ENCODE peak calls at places on chromosomes 6 and 20, in four cellular contexts. U is IMR-90, P is neural progenitor cell, A is colonic mucosa. Q is an unnamed sample. For H3K4me1, the result is how much of the 10 kb centered on the place peaks cover.

GRCh38 chr20:42945194-42945593 is 244.5 kb downstream of the PTPRT start:
- DNase-seq in U (no peak), P (peak), A (no peak), Q (no peak)

GRCh38 chr6:44147256-44147655 is 11.4 kb upstream of the CAPN11 start:
- DNase-seq in U (no peak), P (no peak), A (no peak), Q (no peak)

GRCh38 chr6:21554286-21554685 is 39.3 kb upstream of the SOX4 start:
- DNase-seq in U (no peak), P (no peak), A (no peak), Q (no peak)

GRCh38 chr20:9068232-9068781 is 580 bp upstream of the PLCB4 start:
- DNase-seq in U (peak), P (peak), A (peak), Q (no peak)

GRCh38 chr20:63310265-63310971 is 17.4 kb downstream of the COL20A1 start:
- DNase-seq in U (peak), P (no peak), A (no peak), Q (peak)

GRCh38 chr6:31829633-31830492 is 2.3 kb downstream of the HSPA1B start:
- DNase-seq in U (peak), P (peak), A (peak), Q (no peak)

GRCh38 chr6:23334360-23334759 is 765.0 kb downstream of the HDGFL1 start:
- DNase-seq in U (no peak), P (no peak), A (no peak), Q (no peak)

GRCh38 chr20:13492001-13492480 is 146.7 kb downstream of the TASP1 start:
- DNase-seq in U (peak), P (peak), A (no peak), Q (peak)

GRCh38 chr6:118889163-118889562 is 4.8 kb upstream of the ASF1A start:
- DNase-seq in U (no peak), P (no peak), A (no peak), Q (no peak)
- H3K4me1 ChIP-seq in U (under half), P (under half), A (under half), Q (under half)

GRCh38 chr6:26552640-26553189 is 14.5 kb downstream of the HMGN4 start:
- DNase-seq in U (no peak), P (peak), A (no peak), Q (no peak)

GRCh38 chr6:26553739-26554668 is 15.8 kb downstream of the HMGN4 start:
- DNase-seq in U (peak), P (peak), A (peak), Q (peak)

GRCh38 chr6:26553264-26553738 is 15.1 kb downstream of the HMGN4 start:
- DNase-seq in U (peak), P (peak), A (peak), Q (no peak)

GRCh38 chr6:26552205-26552604 is 14.0 kb downstream of the HMGN4 start:
- DNase-seq in U (no peak), P (no peak), A (no peak), Q (no peak)

DNA sequence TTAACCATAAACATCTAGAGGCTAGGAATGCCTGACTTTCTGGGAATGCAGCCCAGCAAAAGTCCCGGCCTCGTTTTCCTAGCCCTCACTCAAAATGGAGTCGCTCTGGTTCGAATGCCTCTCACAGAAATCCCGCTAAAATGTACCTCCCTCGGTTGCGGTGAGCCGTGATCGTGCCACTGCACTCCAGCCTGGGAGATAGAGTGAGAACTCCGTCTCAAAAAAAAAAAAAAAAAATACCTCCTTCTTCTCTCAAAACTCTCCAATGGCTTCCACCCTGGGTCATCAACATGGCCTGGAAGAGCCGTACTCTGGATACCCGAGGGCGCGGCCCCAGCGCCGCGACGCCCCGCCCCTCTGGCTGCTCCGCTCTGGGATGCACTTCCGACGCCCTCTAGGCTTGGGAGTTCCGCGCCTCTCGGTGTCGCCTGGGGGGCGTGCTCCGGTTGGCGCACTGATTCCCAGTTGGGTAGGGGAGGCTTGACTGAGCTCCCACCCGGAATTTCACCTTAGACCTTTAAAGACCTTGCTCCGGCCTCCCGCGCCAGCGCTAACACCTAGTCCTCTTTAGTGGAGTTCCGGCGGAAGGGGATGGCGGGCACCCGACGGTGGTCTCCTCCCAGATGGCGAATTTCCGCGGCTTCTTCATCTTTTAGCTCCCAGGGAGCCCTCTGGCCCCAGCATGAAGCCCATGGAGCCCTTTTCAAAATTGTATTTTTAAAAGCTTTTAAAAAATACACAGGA is 12.3 kb downstream of the HMGN4 start:
- DNase-seq in U (peak), P (peak), A (peak), Q (peak)
- TF ChIP-seq CTCF in U (no peak), P (peak), A (no peak), Q (no peak)

DNA sequence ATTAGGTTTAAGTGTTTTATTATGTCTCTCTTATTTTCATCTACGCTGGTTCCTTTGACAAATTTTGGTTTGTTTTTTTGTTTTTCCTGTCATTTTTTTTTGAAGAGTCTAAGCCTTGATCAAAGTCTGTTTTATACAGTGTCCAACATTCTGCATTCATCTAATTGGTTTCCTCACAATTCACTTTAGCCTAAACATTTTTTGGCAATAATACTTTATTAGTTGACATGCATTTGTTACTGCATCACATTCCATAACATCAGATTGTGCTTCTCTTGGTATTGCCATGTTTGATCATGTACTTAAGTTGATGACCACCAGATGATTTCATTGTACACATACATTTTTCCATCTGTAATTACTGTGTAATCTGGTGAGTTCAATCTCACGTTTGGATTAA is 173.2 kb downstream of the ZFAND3 start:
- DNase-seq in U (no peak), P (no peak), A (no peak), Q (no peak)
- H3K4me1 ChIP-seq in U (under half), P (under half), A (under half), Q (under half)

GRCh38 chr6:34143884-34144580 is 1.9 kb downstream of the GRM4 start:
- DNase-seq in U (no peak), P (peak), A (no peak), Q (no peak)
- TF ChIP-seq CTCF in U (no peak), P (peak), A (no peak), Q (peak)

GRCh38 chr6:15280961-15281360 is 35.1 kb downstream of the JARID2 start:
- DNase-seq in U (no peak), P (no peak), A (no peak), Q (no peak)

GRCh38 chr6:15283986-15284361 is 38.1 kb downstream of the JARID2 start:
- DNase-seq in U (no peak), P (no peak), A (no peak), Q (no peak)

GRCh38 chr6:15279047-15279661 is 33.3 kb downstream of the JARID2 start:
- DNase-seq in U (no peak), P (no peak), A (no peak), Q (no peak)

GRCh38 chr6:15280023-15280422 is 34.2 kb downstream of the JARID2 start:
- DNase-seq in U (peak), P (no peak), A (no peak), Q (no peak)

DNA sequence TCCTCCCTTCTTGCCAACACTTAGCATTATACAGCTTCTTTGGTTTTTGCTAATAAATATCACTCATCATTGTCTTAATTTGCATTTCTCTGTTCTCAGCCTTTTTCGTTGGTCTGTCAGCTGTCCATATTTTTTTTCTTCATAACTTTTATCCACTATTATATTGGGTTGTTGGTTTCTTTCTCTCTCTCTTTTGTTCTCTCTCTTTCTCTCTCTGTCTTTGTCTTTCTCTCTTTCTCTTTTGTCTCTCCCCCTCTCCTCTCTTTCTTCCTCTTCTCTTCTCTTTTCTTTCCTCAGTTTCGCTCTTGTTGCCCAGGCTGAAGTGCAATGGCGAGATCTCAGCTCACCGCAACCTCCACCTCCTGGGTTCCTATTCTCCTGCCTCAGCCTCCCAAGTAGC is 36.5 kb downstream of the JARID2 start:
- DNase-seq in U (no peak), P (no peak), A (no peak), Q (no peak)
- H3K4me1 ChIP-seq in U (under half), P (under half), A (under half), Q (under half)

GRCh38 chr20:59300341-59301081 is at the start of gene EDN3:
- DNase-seq in U (no peak), P (peak), A (peak), Q (peak)
- TF ChIP-seq CTCF in U (no peak), P (no peak), A (no peak), Q (no peak)

Q was measured in foreskin keratinocyte.